ENCODE peak calls at places on chromosomes 3 and 15, in four cellular contexts. One of them, this sample, is unnamed.

GRCh38 chr3:64331605-64332004 is 106.3 kb upstream of the PRICKLE2 start:
- DNase-seq in neuronal stem cell: no peak
- DNase-seq in NB4: no peak
- DNase-seq in A549: no peak
- DNase-seq in this sample: no peak

GRCh38 chr3:45693941-45694521 is 4.8 kb downstream of the SACM1L start:
- DNase-seq in neuronal stem cell: no peak
- DNase-seq in NB4: peak; percentile 24
- DNase-seq in A549: no peak
- DNase-seq in this sample: no peak

GRCh38 chr3:11290743-11291680 is 18.8 kb downstream of the ATG7 start:
- DNase-seq in neuronal stem cell: no peak
- DNase-seq in NB4: peak; percentile 69
- DNase-seq in A549: no peak
- DNase-seq in this sample: no peak

GRCh38 chr3:99952306-99952705 is 134.6 kb downstream of the CMSS1 start:
- DNase-seq in neuronal stem cell: no peak
- DNase-seq in NB4: no peak
- DNase-seq in A549: no peak
- DNase-seq in this sample: no peak

GRCh38 chr15:43370310-43370974 is 401 bp downstream of the ZSCAN29 start:
- DNase-seq in neuronal stem cell: peak; percentile 37
- DNase-seq in NB4: peak; percentile 51
- DNase-seq in A549: no peak
- DNase-seq in this sample: no peak

GRCh38 chr15:80260566-80260965 is 8.6 kb upstream of the CTXND1 start:
- DNase-seq in neuronal stem cell: no peak
- DNase-seq in NB4: no peak
- DNase-seq in A549: no peak
- DNase-seq in this sample: no peak

GRCh38 chr3:153445817-153446216 is 283.8 kb downstream of the RAP2B start:
- DNase-seq in neuronal stem cell: no peak
- DNase-seq in NB4: no peak
- DNase-seq in A549: no peak
- DNase-seq in this sample: no peak

GRCh38 chr3:185931777-185932176 is 6.0 kb downstream of the TRA2B start:
- DNase-seq in neuronal stem cell: no peak
- DNase-seq in NB4: no peak
- DNase-seq in A549: no peak
- DNase-seq in this sample: no peak

GRCh38 chr3:29582310-29582709 is 301.4 kb downstream of the RBMS3 start:
- DNase-seq in neuronal stem cell: no peak
- DNase-seq in NB4: no peak
- DNase-seq in A549: no peak
- DNase-seq in this sample: no peak

GRCh38 chr15:76756371-76756770 is 148.8 kb downstream of the SCAPER start:
- DNase-seq in neuronal stem cell: no peak
- DNase-seq in NB4: no peak
- DNase-seq in A549: no peak
- DNase-seq in this sample: no peak

GRCh38 chr3:12180218-12180617 is 21.5 kb upstream of the TIMP4 start:
- DNase-seq in neuronal stem cell: no peak
- DNase-seq in NB4: no peak
- DNase-seq in A549: peak; percentile 46
- DNase-seq in this sample: no peak

GRCh38 chr3:187286467-187287059 is 5.0 kb downstream of the MASP1 start:
- DNase-seq in neuronal stem cell: no peak
- DNase-seq in NB4: peak; percentile 26
- DNase-seq in A549: no peak
- DNase-seq in this sample: no peak

GRCh38 chr3:106013971-106014370 is 145.2 kb upstream of the CBLB start:
- DNase-seq in neuronal stem cell: no peak
- DNase-seq in NB4: peak; percentile 16
- DNase-seq in A549: peak; percentile 35
- DNase-seq in this sample: no peak

GRCh38 chr3:63351159-63352007 is 73.3 kb downstream of the SYNPR start:
- DNase-seq in neuronal stem cell: peak; percentile 65
- DNase-seq in NB4: peak; percentile 60
- DNase-seq in A549: peak; percentile 55
- DNase-seq in this sample: no peak

GRCh38 chr3:42979044-42979962 is at the start of gene GASK1A:
- DNase-seq in neuronal stem cell: peak; percentile 41
- DNase-seq in NB4: peak; percentile 55
- DNase-seq in A549: no peak
- DNase-seq in this sample: no peak

GRCh38 chr3:123692041-123692440 is 107.2 kb upstream of the HACD2 start:
- DNase-seq in neuronal stem cell: no peak
- DNase-seq in NB4: no peak
- DNase-seq in A549: no peak
- DNase-seq in this sample: no peak

GRCh38 chr15:99113547-99114271 is 8.8 kb downstream of the SYNM start:
- DNase-seq in neuronal stem cell: no peak
- DNase-seq in NB4: no peak
- DNase-seq in A549: no peak
- DNase-seq in this sample: no peak

GRCh38 chr3:11835028-11835639 is 11.6 kb downstream of the TAMM41 start:
- DNase-seq in neuronal stem cell: no peak
- DNase-seq in NB4: peak; percentile 29
- DNase-seq in A549: peak; percentile 30
- DNase-seq in this sample: no peak

GRCh38 chr15:43211336-43211735 is 9.5 kb downstream of the EPB42 start:
- DNase-seq in neuronal stem cell: no peak
- DNase-seq in NB4: no peak
- DNase-seq in A549: no peak
- DNase-seq in this sample: no peak

GRCh38 chr15:31276596-31277298 is 49.9 kb upstream of the KLF13 start:
- DNase-seq in neuronal stem cell: no peak
- DNase-seq in NB4: no peak
- DNase-seq in A549: no peak
- DNase-seq in this sample: no peak

GRCh38 chr3:9040996-9041395 is 77.7 kb upstream of the RAD18 start:
- DNase-seq in neuronal stem cell: no peak
- DNase-seq in NB4: no peak
- DNase-seq in A549: no peak
- DNase-seq in this sample: no peak

GRCh38 chr15:28099555-28100140 is 533 bp upstream of the OCA2 start:
- DNase-seq in neuronal stem cell: no peak
- DNase-seq in NB4: no peak
- DNase-seq in A549: no peak
- DNase-seq in this sample: no peak
- H3K4me3 ChIP-seq in neuronal stem cell: no peak overlapping the region
- H3K4me3 ChIP-seq in NB4: no peak overlapping the region
- H3K4me3 ChIP-seq in A549: peak overlapping the region; percentile 42
- H3K4me3 ChIP-seq in this sample: no peak overlapping the region

GRCh38 chr3:129442947-129443346 is 2.9 kb downstream of the IFT122 start:
- DNase-seq in neuronal stem cell: no peak
- DNase-seq in NB4: no peak
- DNase-seq in A549: no peak
- DNase-seq in this sample: no peak

GRCh38 chr3:129441215-129441614 is 1.2 kb downstream of the IFT122 start:
- DNase-seq in neuronal stem cell: no peak
- DNase-seq in NB4: peak; percentile 25
- DNase-seq in A549: no peak
- DNase-seq in this sample: no peak

GRCh38 chr3:129440648-129441190 is 695 bp downstream of the IFT122 start:
- DNase-seq in neuronal stem cell: no peak
- DNase-seq in NB4: no peak
- DNase-seq in A549: no peak
- DNase-seq in this sample: no peak

GRCh38 chr3:129442486-129442885 is 2.5 kb downstream of the IFT122 start:
- DNase-seq in neuronal stem cell: no peak
- DNase-seq in NB4: no peak
- DNase-seq in A549: no peak
- DNase-seq in this sample: no peak

GRCh38 chr3:129441782-129442181 is 1.8 kb downstream of the IFT122 start:
- DNase-seq in neuronal stem cell: no peak
- DNase-seq in NB4: peak; percentile 39
- DNase-seq in A549: no peak
- DNase-seq in this sample: no peak
- H3K4me3 ChIP-seq in neuronal stem cell: no peak overlapping the region
- H3K4me3 ChIP-seq in NB4: peak overlapping the region; percentile 84
- H3K4me3 ChIP-seq in A549: no peak overlapping the region
- H3K4me3 ChIP-seq in this sample: no peak overlapping the region

GRCh38 chr15:100334015-100334414 is 7.8 kb downstream of the ADAMTS17 start:
- DNase-seq in neuronal stem cell: no peak
- DNase-seq in NB4: no peak
- DNase-seq in A549: no peak
- DNase-seq in this sample: no peak
- H3K4me3 ChIP-seq in neuronal stem cell: no peak overlapping the region
- H3K4me3 ChIP-seq in NB4: no peak overlapping the region
- H3K4me3 ChIP-seq in A549: no peak overlapping the region
- H3K4me3 ChIP-seq in this sample: no peak overlapping the region

DNA sequence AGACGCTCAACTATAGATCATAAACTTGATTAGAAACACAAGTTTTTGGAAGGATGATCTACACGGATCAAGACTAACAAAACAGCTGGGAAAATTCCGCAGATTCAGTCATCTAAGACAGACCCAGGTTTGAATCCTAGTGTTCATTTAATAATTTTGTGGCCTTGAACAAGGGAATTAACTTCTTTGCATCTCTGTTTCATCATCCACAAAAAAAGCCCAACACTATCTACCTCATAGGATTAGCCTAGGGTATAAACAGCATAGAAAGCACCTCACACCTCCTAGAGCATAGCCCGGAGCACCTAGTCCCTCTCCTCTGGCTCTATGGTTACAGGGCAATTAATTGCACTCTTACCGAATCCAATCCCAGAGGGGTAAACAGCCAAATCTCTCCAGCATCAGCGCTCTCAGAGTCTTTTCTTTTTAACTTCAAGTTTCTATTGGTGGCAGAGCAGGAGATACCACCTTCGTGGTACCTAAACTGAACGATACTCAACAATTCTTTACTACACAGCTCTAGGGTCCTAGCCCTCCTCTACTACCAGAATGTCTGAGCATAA is 3.5 kb downstream of the TBL1XR1 start:
- DNase-seq in neuronal stem cell: no peak
- DNase-seq in NB4: no peak
- DNase-seq in A549: no peak
- DNase-seq in this sample: no peak
- H3K4me3 ChIP-seq in neuronal stem cell: peak overlapping the region; percentile 85
- H3K4me3 ChIP-seq in NB4: peak overlapping the region; percentile 99
- H3K4me3 ChIP-seq in A549: no peak overlapping the region
- H3K4me3 ChIP-seq in this sample: no peak overlapping the region

GRCh38 chr3:160427832-160428424 is 21.7 kb downstream of the TRIM59 start:
- DNase-seq in neuronal stem cell: no peak
- DNase-seq in NB4: no peak
- DNase-seq in A549: no peak
- DNase-seq in this sample: no peak
- H3K4me3 ChIP-seq in neuronal stem cell: no peak overlapping the region
- H3K4me3 ChIP-seq in NB4: no peak overlapping the region
- H3K4me3 ChIP-seq in A549: no peak overlapping the region
- H3K4me3 ChIP-seq in this sample: no peak overlapping the region

DNA sequence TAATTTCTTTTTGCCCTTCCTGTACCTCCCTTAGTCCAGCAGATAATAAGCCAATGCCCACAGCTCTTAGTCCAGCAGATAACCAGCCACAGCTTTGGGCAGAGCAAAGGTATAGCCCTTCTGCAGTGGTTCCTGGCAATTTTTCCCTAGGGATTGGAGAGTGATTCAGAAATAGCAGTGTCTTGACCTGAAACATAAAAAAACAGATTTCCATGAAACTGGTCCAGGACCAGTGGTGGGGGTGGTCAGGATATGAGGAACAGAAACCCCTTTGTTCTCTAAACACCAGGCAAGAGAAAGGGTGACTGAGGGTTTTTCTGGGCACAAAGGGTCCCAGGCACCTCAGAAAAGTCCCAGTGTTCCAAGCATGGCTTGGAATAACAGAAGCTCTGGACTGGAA is 103.4 kb downstream of the ARRDC4 start:
- DNase-seq in neuronal stem cell: no peak
- DNase-seq in NB4: no peak
- DNase-seq in A549: no peak
- DNase-seq in this sample: no peak
- H3K4me3 ChIP-seq in neuronal stem cell: no peak overlapping the region
- H3K4me3 ChIP-seq in NB4: no peak overlapping the region
- H3K4me3 ChIP-seq in A549: no peak overlapping the region
- H3K4me3 ChIP-seq in this sample: no peak overlapping the region